ENCODE peak calls at places on chromosome 17, in six cellular contexts. I, G, V, K, T and M are unnamed samples.

GRCh38 chr17:9658593-9659211 is 13.4 kb downstream of the USP43 start:
- DNase-seq in I (no peak), G (no peak), V (peak), K (no peak), T (no peak), M (no peak)

GRCh38 chr17:3968886-3969524 is 4.8 kb upstream of the ATP2A3 start:
- DNase-seq in I (no peak), G (no peak), V (no peak), K (no peak), T (no peak), M (no peak)

GRCh38 chr17:32933881-32934280 is 5.9 kb downstream of the TMEM98 start:
- DNase-seq in I (no peak), G (peak), V (no peak), K (no peak), T (no peak), M (no peak)

GRCh38 chr17:31686495-31686894 is 172.5 kb downstream of the COPRS start:
- DNase-seq in I (no peak), G (peak), V (no peak), K (no peak), T (no peak), M (no peak)

GRCh38 chr17:80183581-80184422 is 14.0 kb downstream of the CARD14 start:
- DNase-seq in I (no peak), G (no peak), V (no peak), K (no peak), T (no peak), M (no peak)

GRCh38 chr17:63275318-63275967 is 170.7 kb downstream of the CYB561 start:
- DNase-seq in I (no peak), G (peak), V (peak), K (no peak), T (peak), M (no peak)

GRCh38 chr17:81091774-81092517 is 57.0 kb downstream of the BAIAP2 start:
- DNase-seq in I (no peak), G (no peak), V (no peak), K (no peak), T (no peak), M (no peak)

GRCh38 chr17:883586-883962 is 96.0 kb downstream of the NXN start:
- DNase-seq in I (no peak), G (no peak), V (no peak), K (no peak), T (no peak), M (no peak)

GRCh38 chr17:49677134-49677932 is 564 bp downstream of the SPOP start:
- DNase-seq in I (peak), G (peak), V (peak), K (peak), T (peak), M (peak)

GRCh38 chr17:50863221-50863843 is 2.8 kb downstream of the TOB1 start:
- DNase-seq in I (peak), G (no peak), V (peak), K (peak), T (peak), M (no peak)

GRCh38 chr17:74603032-74603635 is 11.1 kb upstream of the CD300LD start:
- DNase-seq in I (no peak), G (no peak), V (no peak), K (no peak), T (no peak), M (no peak)

GRCh38 chr17:28901866-28902818 is 737 bp downstream of the DHRS13 start:
- DNase-seq in I (no peak), G (no peak), V (peak), K (no peak), T (no peak), M (peak)

GRCh38 chr17:9817086-9817485 is 4.8 kb downstream of the GSG1L2 start:
- DNase-seq in I (peak), G (peak), V (peak), K (peak), T (peak), M (peak)

GRCh38 chr17:36869441-36869840 is 67.8 kb upstream of the LHX1 start:
- DNase-seq in I (no peak), G (no peak), V (no peak), K (no peak), T (no peak), M (no peak)

GRCh38 chr17:45052052-45052772 is 780 bp upstream of the DCAKD start:
- DNase-seq in I (peak), G (no peak), V (peak), K (peak), T (peak), M (peak)

GRCh38 chr17:34051046-34051445 is 204.0 kb upstream of the CCL2 start:
- DNase-seq in I (no peak), G (no peak), V (no peak), K (no peak), T (no peak), M (no peak)

GRCh38 chr17:2854662-2855061 is 58.4 kb downstream of the RAP1GAP2 start:
- DNase-seq in I (no peak), G (no peak), V (no peak), K (no peak), T (no peak), M (no peak)

GRCh38 chr17:4583796-4584124 is 569 bp upstream of the SMTNL2 start:
- DNase-seq in I (peak), G (no peak), V (peak), K (peak), T (no peak), M (no peak)

GRCh38 chr17:14553847-14554246 is 253.0 kb downstream of the HS3ST3B1 start:
- DNase-seq in I (no peak), G (no peak), V (no peak), K (no peak), T (no peak), M (no peak)

GRCh38 chr17:2043785-2044184 is 2.0 kb downstream of the OVCA2 start:
- DNase-seq in I (no peak), G (peak), V (peak), K (no peak), T (peak), M (no peak)

GRCh38 chr17:16439303-16439791 is 24.0 kb downstream of the TRPV2 start:
- DNase-seq in I (no peak), G (no peak), V (peak), K (no peak), T (no peak), M (no peak)
- H2AFZ ChIP-seq in I (no peak), G (peak), V (no peak), K (no peak), T (peak), M (peak)

GRCh38 chr17:48056879-48057278 is 8.7 kb downstream of the NFE2L1 start:
- DNase-seq in I (no peak), G (no peak), V (no peak), K (no peak), T (no peak), M (no peak)
- H4K91ac ChIP-seq in I (no peak), G (no peak), V (no peak), K (peak), T (no peak), M (no peak)

GRCh38 chr17:11047228-11047627 is 193.8 kb upstream of the SHISA6 start:
- DNase-seq in I (no peak), G (no peak), V (no peak), K (no peak), T (no peak), M (no peak)
- H2AFZ ChIP-seq in I (no peak), G (no peak), V (no peak), K (no peak), T (no peak), M (no peak)

GRCh38 chr17:77809814-77810213 is 148.7 kb upstream of the TNRC6C start:
- DNase-seq in I (no peak), G (no peak), V (no peak), K (no peak), T (no peak), M (no peak)
- H4K91ac ChIP-seq in I (peak), G (no peak), V (peak), K (no peak), T (no peak), M (no peak)

GRCh38 chr17:17748604-17749003 is 67.3 kb downstream of the RAI1 start:
- DNase-seq in I (no peak), G (no peak), V (no peak), K (no peak), T (no peak), M (no peak)
- H2AFZ ChIP-seq in I (no peak), G (no peak), V (no peak), K (no peak), T (no peak), M (no peak)